ENCODE peak calls at places on chromosomes 2 and 18, in seven cellular contexts. A, J, Y, K, G, Z and U are unnamed samples. For H3K4me1, the result is how much of the 10 kb centered on the place peaks cover.

GRCh38 chr2:90207454-90208058 is 1516.1 kb downstream of the RPIA start:
- DNase-seq in A (no peak), J (no peak), Y (no peak), K (peak), G (no peak), Z (peak), U (peak)

GRCh38 chr2:112692914-112693313 is 27.9 kb upstream of the NT5DC4 start:
- DNase-seq in A (no peak), J (no peak), Y (no peak), K (peak), G (peak), Z (no peak), U (no peak)

GRCh38 chr2:224378087-224379085 is 23.5 kb downstream of the FAM124B start:
- DNase-seq in A (no peak), J (no peak), Y (no peak), K (no peak), G (no peak), Z (no peak), U (no peak)

GRCh38 chr2:51158236-51158635 is 126.3 kb upstream of the NRXN1 start:
- DNase-seq in A (no peak), J (no peak), Y (no peak), K (no peak), G (no peak), Z (no peak), U (no peak)

GRCh38 chr18:79440728-79441127 is 45.0 kb downstream of the NFATC1 start:
- DNase-seq in A (no peak), J (no peak), Y (no peak), K (no peak), G (no peak), Z (no peak), U (no peak)

GRCh38 chr18:9280854-9281253 is 53.7 kb upstream of the TWSG1 start:
- DNase-seq in A (no peak), J (no peak), Y (no peak), K (no peak), G (no peak), Z (no peak), U (no peak)

GRCh38 chr2:42364653-42365052 is 3.6 kb upstream of the COX7A2L start:
- DNase-seq in A (no peak), J (no peak), Y (no peak), K (no peak), G (no peak), Z (no peak), U (no peak)

GRCh38 chr2:158214431-158214830 is 112.8 kb downstream of the UPP2 start:
- DNase-seq in A (no peak), J (peak), Y (no peak), K (peak), G (peak), Z (no peak), U (no peak)

GRCh38 chr2:100610381-100610831 is 47.6 kb downstream of the PDCL3 start:
- DNase-seq in A (peak), J (peak), Y (peak), K (peak), G (peak), Z (peak), U (peak)

GRCh38 chr2:151198646-151199045 is 63.0 kb downstream of the RBM43 start:
- DNase-seq in A (no peak), J (no peak), Y (no peak), K (peak), G (peak), Z (no peak), U (no peak)

GRCh38 chr2:218419630-218420216 is 800 bp downstream of the VIL1 start:
- DNase-seq in A (no peak), J (no peak), Y (no peak), K (no peak), G (no peak), Z (peak), U (no peak)

GRCh38 chr2:28347596-28347995 is 45.1 kb upstream of the FOSL2 start:
- DNase-seq in A (no peak), J (no peak), Y (no peak), K (no peak), G (no peak), Z (no peak), U (no peak)

GRCh38 chr2:75605770-75606535 is 40.6 kb upstream of the MRPL19 start:
- DNase-seq in A (no peak), J (no peak), Y (peak), K (peak), G (peak), Z (no peak), U (no peak)

GRCh38 chr18:75089748-75090327 is 119.1 kb downstream of the PTGR3 start:
- DNase-seq in A (no peak), J (no peak), Y (no peak), K (no peak), G (no peak), Z (no peak), U (no peak)

GRCh38 chr18:61606759-61607158 is 273.5 kb downstream of the CDH20 start:
- DNase-seq in A (no peak), J (no peak), Y (peak), K (peak), G (peak), Z (peak), U (no peak)

GRCh38 chr18:50268022-50268747 is 1.9 kb upstream of the CFAP53 start:
- DNase-seq in A (peak), J (no peak), Y (peak), K (peak), G (peak), Z (peak), U (peak)

GRCh38 chr2:196449083-196449482 is 190.4 kb upstream of the CCDC150 start:
- DNase-seq in A (no peak), J (no peak), Y (no peak), K (no peak), G (no peak), Z (no peak), U (no peak)

GRCh38 chr18:46641917-46642316 is 15.1 kb downstream of the LOXHD1 start:
- DNase-seq in A (no peak), J (no peak), Y (no peak), K (peak), G (peak), Z (no peak), U (no peak)

GRCh38 chr2:71786291-71787107 is 333.1 kb downstream of the DYSF start:
- DNase-seq in A (no peak), J (no peak), Y (peak), K (no peak), G (no peak), Z (no peak), U (no peak)

GRCh38 chr18:9210996-9211395 is 74.4 kb downstream of the ANKRD12 start:
- DNase-seq in A (no peak), J (no peak), Y (no peak), K (no peak), G (peak), Z (no peak), U (no peak)

GRCh38 chr2:104944495-104944894 is 90.6 kb downstream of the POU3F3 start:
- DNase-seq in A (no peak), J (no peak), Y (no peak), K (peak), G (peak), Z (peak), U (peak)

GRCh38 chr2:216083464-216084279 is 2.0 kb downstream of the TMEM169 start:
- DNase-seq in A (no peak), J (peak), Y (no peak), K (peak), G (peak), Z (no peak), U (no peak)

GRCh38 chr18:52670903-52671302 is 330.9 kb downstream of the DCC start:
- DNase-seq in A (no peak), J (no peak), Y (no peak), K (peak), G (peak), Z (peak), U (no peak)

GRCh38 chr2:1886405-1886992 is 142.2 kb upstream of the PXDN start:
- DNase-seq in A (peak), J (peak), Y (peak), K (peak), G (peak), Z (peak), U (peak)

GRCh38 chr2:101766871-101767739 is 69.6 kb downstream of the MAP4K4 start:
- DNase-seq in A (no peak), J (no peak), Y (no peak), K (peak), G (peak), Z (peak), U (peak)

GRCh38 chr2:126656311-126657145 is 570 bp downstream of the GYPC start:
- DNase-seq in A (peak), J (peak), Y (no peak), K (peak), G (peak), Z (peak), U (peak)

GRCh38 chr2:128279786-128280701 is 38.6 kb downstream of the HS6ST1 start:
- DNase-seq in A (no peak), J (no peak), Y (no peak), K (no peak), G (no peak), Z (no peak), U (no peak)

GRCh38 chr2:105889046-105889445 is 144.3 kb downstream of the NCK2 start:
- DNase-seq in A (no peak), J (no peak), Y (no peak), K (no peak), G (no peak), Z (no peak), U (no peak)

GRCh38 chr2:43040084-43040854 is 186.1 kb downstream of the ZFP36L2 start:
- DNase-seq in A (no peak), J (peak), Y (no peak), K (peak), G (no peak), Z (no peak), U (no peak)

GRCh38 chr2:37230581-37230980 is 815 bp downstream of the CEBPZ start:
- DNase-seq in A (no peak), J (peak), Y (no peak), K (peak), G (peak), Z (peak), U (peak)

GRCh38 chr2:56185582-56186046 is 1.8 kb downstream of the CCDC85A start:
- DNase-seq in A (no peak), J (no peak), Y (no peak), K (peak), G (peak), Z (peak), U (peak)

GRCh38 chr2:157466764-157467163 is 22.9 kb upstream of the CYTIP start:
- DNase-seq in A (no peak), J (no peak), Y (no peak), K (no peak), G (no peak), Z (no peak), U (no peak)

GRCh38 chr2:108215794-108216211 is 24.0 kb upstream of the SULT1C3 start:
- DNase-seq in A (no peak), J (no peak), Y (no peak), K (peak), G (peak), Z (peak), U (no peak)

GRCh38 chr2:139721454-139721995 is 941.3 kb upstream of the NXPH2 start:
- DNase-seq in A (no peak), J (no peak), Y (no peak), K (no peak), G (no peak), Z (peak), U (no peak)

DNA sequence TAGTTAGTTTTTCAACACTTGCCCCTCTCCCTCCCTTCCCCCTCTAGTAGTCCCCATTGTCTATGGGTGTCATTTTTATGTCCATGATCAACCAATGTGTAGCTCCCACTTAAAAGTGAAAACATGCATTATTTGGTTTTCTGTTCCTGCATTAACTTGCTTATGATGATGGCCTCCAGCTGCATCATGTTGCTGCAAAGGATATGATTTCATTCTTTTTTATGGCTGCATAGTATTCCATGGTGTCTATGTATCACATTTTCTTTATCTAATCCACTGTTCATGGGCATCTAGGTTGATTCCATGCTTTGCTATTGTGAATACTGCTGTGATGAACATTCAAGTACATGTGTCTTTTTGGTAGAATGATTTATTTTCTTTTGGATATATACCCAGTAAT is 70.5 kb downstream of the PDE11A start:
- DNase-seq in A (no peak), J (no peak), Y (no peak), K (no peak), G (no peak), Z (no peak), U (no peak)
- H3K4me1 ChIP-seq in A (under half), J (under half), Y (under half), K (under half), G (under half), Z (under half), U (under half)

DNA sequence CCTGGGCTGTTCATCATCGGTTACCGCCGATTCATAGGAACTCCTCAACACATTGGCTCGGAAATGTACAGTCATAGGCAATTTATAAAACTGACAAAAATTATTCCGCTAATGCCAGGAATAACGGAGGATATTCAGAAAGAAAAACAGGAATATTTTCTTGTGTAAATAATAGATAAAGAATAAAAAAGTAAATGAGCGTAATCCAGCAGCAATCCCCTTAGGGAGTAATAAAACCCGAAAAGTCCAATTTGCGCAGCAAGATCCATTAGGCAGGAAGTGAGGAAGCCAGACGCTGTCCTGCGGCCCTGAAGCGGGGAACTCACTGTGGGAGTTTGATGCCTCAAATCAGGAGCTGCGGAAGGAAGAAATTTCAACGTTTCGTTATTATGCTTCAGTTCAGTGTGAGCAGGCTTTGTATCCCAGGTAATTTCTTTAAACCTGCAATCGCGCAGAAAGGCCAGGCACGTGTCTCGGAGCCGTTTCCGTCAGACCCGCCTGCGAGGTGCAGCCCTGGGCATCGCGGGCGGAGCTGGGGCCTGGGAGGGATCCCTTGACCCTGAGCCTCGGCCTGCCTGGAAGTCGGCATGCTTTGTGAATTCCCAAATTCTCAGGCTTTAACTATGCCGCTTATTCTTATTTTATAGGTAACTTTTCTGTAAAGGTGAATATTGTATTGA is 180.9 kb upstream of the ALKAL2 start:
- DNase-seq in A (no peak), J (no peak), Y (no peak), K (no peak), G (no peak), Z (no peak), U (no peak)
- H3K4me3 ChIP-seq in A (no peak), J (no peak), Y (peak), K (no peak), G (no peak), Z (no peak), U (no peak)

DNA sequence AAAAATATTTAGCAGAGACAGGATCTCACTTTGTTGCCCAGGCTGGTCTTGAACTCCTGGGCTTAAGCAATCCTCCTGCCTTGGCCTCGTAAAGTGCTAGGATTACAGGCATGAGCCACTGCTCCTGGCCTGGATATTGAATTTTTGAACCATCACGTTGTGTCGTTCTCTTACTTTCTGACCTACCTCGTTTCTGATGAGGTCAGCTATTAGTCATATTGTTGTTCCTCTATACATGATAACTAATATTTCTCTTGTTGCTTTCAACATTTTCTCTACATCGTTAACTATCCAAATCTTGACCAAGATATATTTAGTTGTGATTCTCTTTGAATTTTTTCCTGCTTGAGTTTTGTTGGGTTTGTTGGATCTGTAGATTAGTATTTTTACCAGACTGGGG is 541.3 kb upstream of the SOX11 start:
- DNase-seq in A (no peak), J (no peak), Y (no peak), K (no peak), G (no peak), Z (no peak), U (no peak)
- H3K4me1 ChIP-seq in A (under half), J (under half), Y (under half), K (under half), G (under half), Z (under half), U (under half)

DNA sequence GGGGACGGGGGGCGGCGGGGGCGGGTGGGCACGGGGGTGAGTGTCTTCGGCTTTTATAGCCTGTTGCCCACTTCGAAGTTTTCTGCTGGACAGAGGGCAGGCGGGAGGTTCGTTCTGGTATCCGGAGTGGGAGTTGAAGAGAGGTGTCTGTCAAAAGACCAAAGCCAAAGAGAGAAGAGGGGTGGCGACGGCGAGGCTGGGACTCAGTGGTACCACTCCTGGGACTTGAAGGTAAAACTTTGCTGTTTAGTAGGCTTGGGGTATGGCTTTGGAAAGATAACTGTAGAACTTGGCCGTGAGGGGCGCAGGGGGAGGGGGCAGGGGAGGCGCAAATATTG is 215.8 kb upstream of the DTNA start:
- DNase-seq in A (no peak), J (no peak), Y (peak), K (no peak), G (no peak), Z (peak), U (peak)
- H3K4me3 ChIP-seq in A (no peak), J (no peak), Y (peak), K (no peak), G (peak), Z (peak), U (no peak)

GRCh38 chr2:171084128-171084527 is 76.6 kb downstream of the TLK1 start:
- DNase-seq in A (peak), J (no peak), Y (no peak), K (no peak), G (no peak), Z (no peak), U (no peak)

GRCh38 chr2:171087547-171087946 is 73.1 kb downstream of the TLK1 start:
- DNase-seq in A (peak), J (no peak), Y (no peak), K (no peak), G (no peak), Z (no peak), U (no peak)

GRCh38 chr2:171089489-171089888 is 71.2 kb downstream of the TLK1 start:
- DNase-seq in A (no peak), J (no peak), Y (no peak), K (no peak), G (no peak), Z (no peak), U (no peak)

GRCh38 chr2:171088057-171088834 is 72.4 kb downstream of the TLK1 start:
- DNase-seq in A (no peak), J (no peak), Y (no peak), K (no peak), G (no peak), Z (no peak), U (no peak)

DNA sequence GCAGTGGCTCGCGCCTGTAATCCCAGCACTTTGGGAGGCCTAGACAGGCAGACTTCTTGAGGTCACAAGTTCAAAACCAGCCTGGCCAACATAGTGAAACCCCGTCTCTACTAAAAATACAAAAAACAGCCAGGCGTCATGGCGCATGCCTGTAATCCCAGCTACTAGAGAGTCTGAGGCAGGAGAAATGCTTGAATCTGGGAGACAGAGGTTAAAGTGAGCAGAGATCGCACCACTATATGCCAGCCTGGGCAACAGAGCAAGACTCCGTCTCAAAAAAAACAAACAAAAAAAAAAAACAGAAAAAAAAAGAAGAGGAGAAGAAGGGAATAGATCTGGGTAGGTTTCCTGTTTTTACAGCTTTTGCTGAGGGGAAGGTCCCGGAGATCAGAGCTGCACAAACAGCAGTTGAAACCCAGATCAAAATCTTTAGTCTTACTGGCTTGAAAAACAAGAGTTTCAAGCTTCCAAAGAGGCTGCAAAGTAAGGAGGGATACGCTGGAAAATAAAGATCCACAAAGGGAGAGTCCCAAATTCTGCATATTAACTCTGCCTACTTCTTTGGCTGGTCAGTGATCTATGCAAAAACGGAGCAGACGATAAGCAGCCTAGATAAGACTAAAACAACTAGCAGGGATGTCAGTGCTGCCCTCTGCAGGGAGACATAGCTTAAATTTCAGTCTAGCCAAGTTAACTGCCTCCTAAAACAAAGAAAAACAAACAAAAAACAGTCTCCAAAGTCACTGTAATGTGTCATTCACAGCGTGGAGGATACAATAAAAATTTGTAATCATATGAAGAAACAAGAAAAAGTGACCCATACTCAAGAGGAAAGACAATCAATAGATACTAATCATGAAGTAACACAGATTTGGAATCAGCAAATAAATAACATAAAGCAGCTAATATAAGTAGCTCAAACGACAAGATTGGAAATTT is 74.1 kb downstream of the TLK1 start:
- DNase-seq in A (peak), J (peak), Y (no peak), K (peak), G (peak), Z (peak), U (peak)
- H3K4me1 ChIP-seq in A (under half), J (under half), Y (under half), K (under half), G (under half), Z (under half), U (under half)

GRCh38 chr2:130823886-130824491 is 12.7 kb upstream of the ARHGEF4 start:
- DNase-seq in A (no peak), J (no peak), Y (no peak), K (no peak), G (no peak), Z (no peak), U (no peak)
- H3K4me3 ChIP-seq in A (no peak), J (no peak), Y (no peak), K (no peak), G (no peak), Z (no peak), U (no peak)

GRCh38 chr18:48136544-48137353 is 206.3 kb upstream of the SMAD2 start:
- DNase-seq in A (no peak), J (peak), Y (peak), K (peak), G (no peak), Z (peak), U (no peak)
- H3K4me1 ChIP-seq in A (under half), J (under half), Y (under half), K (under half), G (under half), Z (under half), U (under half)

GRCh38 chr2:176174382-176174834 is 14.1 kb upstream of the HOXD1 start:
- DNase-seq in A (no peak), J (no peak), Y (no peak), K (no peak), G (peak), Z (no peak), U (no peak)
- H3K4me3 ChIP-seq in A (no peak), J (no peak), Y (peak), K (no peak), G (no peak), Z (no peak), U (no peak)